ENCODE peak calls at places on chromosomes 7 and 10, in ten cellular contexts. H, B, P, J, O, Z, S, M, Y and E are unnamed samples.

GRCh38 chr7:43785425-43785824 is 26.9 kb downstream of the BLVRA start:
- DNase-seq in Z (no peak), O (no peak), M (no peak), H (peak; percentile 97), B (no peak), Y (no peak), S (peak; percentile 80), J (no peak), P (no peak), E (peak; percentile 53)

GRCh38 chr10:127405221-127405620 is 143.9 kb upstream of the NPS start:
- DNase-seq in J (no peak), Y (no peak), Z (no peak), M (no peak), H (peak; percentile 15), S (peak; percentile 34), O (no peak), P (no peak), B (no peak), E (no peak)

GRCh38 chr7:130994378-130995115 is 260.5 kb upstream of the KLF14 start:
- DNase-seq in B (peak; percentile 65), J (no peak), O (peak; percentile 61), Z (no peak), Y (peak; percentile 55), P (no peak), H (peak; percentile 67), S (no peak), M (no peak), E (no peak)

GRCh38 chr10:95550073-95550672 is 11.0 kb downstream of the SORBS1 start:
- DNase-seq in B (no peak), P (no peak), Z (no peak), J (no peak), Y (no peak), O (no peak), H (no peak), M (no peak), S (peak; percentile 53), E (no peak)

GRCh38 chr7:147586526-147586925 is 1004.0 kb upstream of the C7orf33 start:
- DNase-seq in J (no peak), O (no peak), M (no peak), S (no peak), B (no peak), P (no peak), H (peak; percentile 12), Y (no peak), Z (no peak), E (no peak)

GRCh38 chr7:14020339-14020900 is 31.0 kb upstream of the ETV1 start:
- DNase-seq in J (no peak), Y (no peak), O (no peak), P (no peak), Z (no peak), H (peak; percentile 23), M (no peak), S (peak; percentile 18), B (no peak), E (peak; percentile 22)

GRCh38 chr7:1225462-1226154 is 7.1 kb upstream of the UNCX start:
- DNase-seq in Y (no peak), B (peak; percentile 26), M (peak; percentile 44), Z (no peak), S (no peak), J (no peak), P (peak; percentile 21), H (no peak), O (no peak), E (no peak)

GRCh38 chr10:16429539-16429938 is 7.3 kb upstream of the PTER start:
- DNase-seq in S (no peak), H (no peak), J (no peak), O (no peak), B (no peak), P (no peak), Y (no peak), M (no peak), Z (no peak), E (no peak)

GRCh38 chr7:17706734-17707133 is 233.6 kb downstream of the SNX13 start:
- DNase-seq in M (peak; percentile 21), O (no peak), B (peak; percentile 29), Z (peak; percentile 47), P (no peak), Y (no peak), H (peak; percentile 78), S (peak; percentile 76), J (peak; percentile 49), E (peak; percentile 23)

GRCh38 chr7:132655071-132655761 is 78.9 kb upstream of the PLXNA4 start:
- DNase-seq in P (peak; percentile 22), B (peak; percentile 14), Y (peak; percentile 22), O (peak; percentile 33), Z (peak; percentile 91), H (peak; percentile 24), J (no peak), S (peak; percentile 58), M (peak; percentile 30), E (no peak)

GRCh38 chr7:149776305-149776704 is 2.9 kb upstream of the ZNF467 start:
- DNase-seq in O (peak; percentile 72), S (no peak), Y (no peak), J (no peak), Z (no peak), P (no peak), B (peak; percentile 47), M (no peak), H (no peak), E (peak; percentile 89)

GRCh38 chr7:104267701-104268368 is 60.0 kb upstream of the ORC5 start:
- DNase-seq in M (no peak), Z (no peak), P (no peak), H (peak; percentile 51), J (peak; percentile 9), S (peak; percentile 27), B (no peak), O (no peak), Y (no peak), E (no peak)

GRCh38 chr7:44638611-44639557 is 32.5 kb downstream of the OGDH start:
- DNase-seq in Y (no peak), Z (peak; percentile 79), S (peak; percentile 74), M (peak; percentile 77), B (peak; percentile 61), P (peak; percentile 79), H (peak; percentile 80), J (peak; percentile 79), O (peak; percentile 74), E (peak; percentile 69)

GRCh38 chr7:22610258-22610657 is 110.3 kb upstream of the STEAP1B start:
- DNase-seq in Y (no peak), B (no peak), H (no peak), Z (no peak), O (no peak), M (no peak), P (no peak), S (no peak), J (no peak), E (no peak)

GRCh38 chr10:48504141-48504885 is 100.6 kb downstream of the ARHGAP22 start:
- DNase-seq in P (no peak), H (no peak), B (no peak), S (no peak), O (no peak), Z (no peak), J (no peak), Y (no peak), M (no peak), E (no peak)

GRCh38 chr10:48507494-48507893 is 97.4 kb downstream of the ARHGAP22 start:
- DNase-seq in M (no peak), J (no peak), P (no peak), Z (no peak), H (no peak), O (no peak), S (no peak), Y (no peak), B (no peak), E (peak; percentile 15)

GRCh38 chr10:48505394-48506112 is 99.3 kb downstream of the ARHGAP22 start:
- DNase-seq in H (no peak), Z (no peak), B (no peak), J (no peak), M (no peak), S (no peak), Y (no peak), O (no peak), P (no peak), E (peak; percentile 11)

GRCh38 chr10:48507933-48508830 is 96.7 kb downstream of the ARHGAP22 start:
- DNase-seq in B (no peak), P (no peak), O (peak; percentile 45), M (no peak), H (peak; percentile 34), Z (no peak), J (no peak), S (no peak), Y (peak; percentile 26), E (peak; percentile 78)

GRCh38 chr10:48506147-48506917 is 98.5 kb downstream of the ARHGAP22 start:
- DNase-seq in Z (no peak), O (no peak), M (no peak), B (no peak), S (peak; percentile 30), J (peak; percentile 34), Y (no peak), H (peak; percentile 33), P (no peak), E (peak; percentile 11)
- TF ChIP-seq CTCF in Z (peak; percentile 42), O (peak; percentile 21), M (peak; percentile 61), B (no peak), S (peak; percentile 31), J (peak; percentile 63), Y (no peak), H (peak; percentile 30), P (no peak), E (peak; percentile 6)

GRCh38 chr7:30698481-30698880 is 16.2 kb upstream of the CRHR2 start:
- DNase-seq in H (no peak), M (no peak), J (no peak), Y (no peak), O (no peak), B (no peak), P (no peak), Z (no peak), S (no peak), E (no peak)
- H3K4me3 ChIP-seq in H (no peak overlapping the region), M (no peak overlapping the region), J (no peak overlapping the region), Y (no peak overlapping the region), O (no peak overlapping the region), B (no peak overlapping the region), P (no peak overlapping the region), Z (no peak overlapping the region), S (no peak overlapping the region), E (no peak overlapping the region)

DNA sequence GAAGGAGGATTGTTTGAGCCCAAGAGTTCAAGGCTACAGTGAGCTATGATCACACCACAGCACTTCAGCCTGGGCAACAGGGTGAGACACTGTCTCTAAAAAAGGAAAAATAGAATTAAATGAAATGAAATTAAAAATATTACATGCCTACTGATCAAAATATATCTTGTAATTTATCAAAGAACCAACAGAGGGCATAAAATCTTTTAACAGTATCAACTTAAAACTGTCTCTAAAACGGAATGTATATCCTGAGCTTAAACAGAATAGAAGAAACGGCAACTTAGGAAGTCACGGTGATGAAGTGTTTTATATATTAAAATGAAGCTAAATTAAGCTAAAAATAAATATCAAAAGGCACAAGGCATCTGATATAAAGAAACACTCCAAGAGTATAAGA is 78.8 kb downstream of the MTPAP start:
- DNase-seq in S (peak; percentile 9), P (no peak), Y (no peak), Z (no peak), H (peak; percentile 16), B (no peak), M (no peak), O (no peak), J (peak; percentile 10), E (no peak)
- TF ChIP-seq CTCF in S (peak; percentile 14), P (peak; percentile 18), Y (no peak), Z (peak; percentile 15), H (peak; percentile 28), B (no peak), M (peak; percentile 3), O (no peak), J (peak; percentile 67), E (no peak)

DNA sequence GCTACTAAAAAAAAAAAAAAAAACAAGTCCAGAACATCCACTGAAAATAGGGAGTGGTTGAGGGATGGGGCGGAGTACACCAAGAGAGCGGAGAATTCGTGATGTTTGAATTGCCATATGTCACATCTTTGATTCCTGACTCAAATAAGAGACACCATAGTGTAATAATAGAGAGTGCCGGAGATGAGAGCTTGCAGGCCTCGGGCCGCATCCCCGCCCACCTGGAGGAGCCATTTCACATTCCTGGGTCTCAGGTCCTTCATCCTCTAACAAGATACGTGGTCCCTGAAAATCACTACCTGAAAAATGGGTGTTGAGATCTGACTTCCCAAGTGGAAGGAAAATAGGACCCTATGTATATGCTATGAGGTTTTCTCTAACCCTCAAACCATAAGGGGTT is 46.8 kb downstream of the KIAA1549 start:
- DNase-seq in J (no peak), Y (no peak), P (no peak), B (no peak), H (no peak), M (no peak), Z (no peak), O (no peak), S (no peak), E (no peak)
- H3K4me3 ChIP-seq in J (no peak overlapping the region), Y (no peak overlapping the region), P (no peak overlapping the region), B (no peak overlapping the region), H (no peak overlapping the region), M (no peak overlapping the region), Z (no peak overlapping the region), O (no peak overlapping the region), S (no peak overlapping the region), E (no peak overlapping the region)